ENCODE peak calls at places on chromosome 2, in seven cellular contexts. E is epithelial cell of esophagus; Y is naive thymus-derived CD4-positive, alpha-beta T cell; P is WTC11; H is RWPE1; I is right cardiac atrium; X is HCT116. W is an unnamed sample.

GRCh38 chr2:174561283-174562275 is 36.0 kb downstream of the WIPF1 start:
- DNase-seq in E (no peak), Y (no peak), X (no peak), I (peak; percentile 87), H (no peak), P (no peak), W (no peak)

GRCh38 chr2:238138331-238139102 is at the start of gene KLHL30:
- DNase-seq in X (no peak), E (no peak), I (peak; percentile 89), P (no peak), Y (no peak), H (no peak), W (peak; percentile 72)

GRCh38 chr2:134262666-134263065 is 8.8 kb downstream of the MGAT5 start:
- DNase-seq in I (no peak), X (no peak), Y (no peak), E (no peak), H (no peak), P (no peak), W (no peak)

GRCh38 chr2:96245609-96246390 is 20.0 kb downstream of the TMEM127 start:
- DNase-seq in E (peak; percentile 46), H (no peak), Y (no peak), P (no peak), I (no peak), X (no peak), W (no peak)

GRCh38 chr2:176079851-176080539 is 3.8 kb downstream of the EVX2 start:
- DNase-seq in E (no peak), X (peak; percentile 59), P (peak; percentile 90), Y (no peak), H (peak; percentile 59), I (peak; percentile 71), W (no peak)

GRCh38 chr2:239240480-239240881 is 160.3 kb downstream of the HDAC4 start:
- DNase-seq in H (no peak), Y (no peak), E (no peak), P (no peak), X (no peak), I (peak; percentile 82), W (no peak)

GRCh38 chr2:231425811-231426703 is 30.5 kb downstream of the B3GNT7 start:
- DNase-seq in P (no peak), X (no peak), I (no peak), Y (no peak), E (no peak), H (peak; percentile 9), W (no peak)

GRCh38 chr2:237693281-237694039 is 66.1 kb downstream of the LRRFIP1 start:
- DNase-seq in H (peak; percentile 86), E (peak; percentile 92), Y (peak; percentile 22), X (no peak), P (no peak), I (no peak), W (no peak)

GRCh38 chr2:105781274-105781673 is 36.6 kb downstream of the NCK2 start:
- DNase-seq in Y (no peak), H (no peak), X (no peak), I (no peak), E (peak; percentile 22), P (no peak), W (no peak)

GRCh38 chr2:230886641-230887040 is 21.9 kb downstream of the ITM2C start:
- DNase-seq in H (no peak), Y (no peak), X (no peak), P (no peak), I (peak; percentile 22), E (no peak), W (no peak)

GRCh38 chr2:128732976-128733431 is 414.3 kb upstream of the HS6ST1 start:
- DNase-seq in X (no peak), Y (no peak), H (peak; percentile 49), I (peak; percentile 38), P (no peak), E (peak; percentile 76), W (no peak)

GRCh38 chr2:120949957-120950590 is 214.4 kb downstream of the GLI2 start:
- DNase-seq in X (no peak), Y (no peak), P (no peak), H (no peak), E (no peak), I (no peak), W (no peak)

GRCh38 chr2:104430892-104431291 is 423.0 kb upstream of the POU3F3 start:
- DNase-seq in I (no peak), X (no peak), E (no peak), Y (no peak), H (no peak), P (no peak), W (no peak)

GRCh38 chr2:237866119-237866621 is 6.7 kb downstream of the RAMP1 start:
- DNase-seq in E (peak; percentile 20), P (no peak), I (no peak), Y (no peak), X (no peak), H (no peak), W (peak; percentile 65)

GRCh38 chr2:54030814-54031213 is 60.0 kb upstream of the PSME4 start:
- DNase-seq in P (no peak), E (no peak), H (no peak), X (no peak), Y (no peak), I (no peak), W (no peak)

GRCh38 chr2:170972508-170973224 is 43.6 kb downstream of the GORASP2 start:
- DNase-seq in P (no peak), E (no peak), X (no peak), H (no peak), I (no peak), Y (no peak), W (peak; percentile 29)

GRCh38 chr2:191218292-191218898 is 26.8 kb upstream of the MYO1B start:
- DNase-seq in E (peak; percentile 86), I (no peak), Y (no peak), P (peak; percentile 73), X (peak; percentile 67), H (no peak), W (peak; percentile 98)

GRCh38 chr2:205613970-205614559 is 68.2 kb upstream of the NRP2 start:
- DNase-seq in I (no peak), H (no peak), E (no peak), P (no peak), X (no peak), Y (no peak), W (no peak)

GRCh38 chr2:172087191-172087779 is 2.0 kb downstream of the DLX1 start:
- DNase-seq in E (no peak), P (peak; percentile 47), H (no peak), X (no peak), I (no peak), Y (no peak), W (no peak)

GRCh38 chr2:96156926-96157648 is 11.8 kb upstream of the DUSP2 start:
- DNase-seq in H (no peak), I (no peak), E (no peak), X (no peak), Y (no peak), P (no peak), W (no peak)

GRCh38 chr2:46386763-46387162 is 89.6 kb downstream of the EPAS1 start:
- DNase-seq in Y (no peak), I (no peak), P (no peak), X (no peak), E (no peak), H (no peak), W (no peak)

GRCh38 chr2:218168016-218168415 is 1.3 kb upstream of the CXCR1 start:
- DNase-seq in I (no peak), X (no peak), P (no peak), E (peak; percentile 57), Y (no peak), H (no peak), W (no peak)

GRCh38 chr2:178873912-178874311 is 66.7 kb upstream of the TTN start:
- DNase-seq in Y (no peak), X (no peak), I (no peak), H (no peak), E (no peak), P (no peak), W (no peak)

GRCh38 chr2:234968633-234969328 is 17.0 kb downstream of the SH3BP4 start:
- DNase-seq in H (no peak), I (no peak), X (no peak), E (no peak), P (no peak), Y (no peak), W (peak; percentile 59)

GRCh38 chr2:191500566-191501389 is 177.2 kb upstream of the NABP1 start:
- DNase-seq in X (no peak), E (peak; percentile 9), H (no peak), P (no peak), I (peak; percentile 54), Y (no peak), W (no peak)

GRCh38 chr2:224042191-224042696 is 3.2 kb upstream of the SERPINE2 start:
- DNase-seq in I (no peak), X (no peak), E (no peak), P (no peak), H (no peak), Y (no peak), W (peak; percentile 62)

GRCh38 chr2:180385601-180386201 is 378.6 kb upstream of the CWC22 start:
- DNase-seq in P (no peak), Y (no peak), H (peak; percentile 30), E (peak; percentile 70), I (no peak), X (no peak), W (no peak)

GRCh38 chr2:221484761-221485499 is 87.2 kb downstream of the EPHA4 start:
- DNase-seq in E (no peak), I (no peak), H (no peak), P (no peak), X (no peak), Y (no peak), W (no peak)

GRCh38 chr2:148483675-148484074 is 160.9 kb upstream of the EPC2 start:
- DNase-seq in X (no peak), Y (no peak), E (no peak), H (no peak), I (no peak), P (no peak), W (peak; percentile 83)

GRCh38 chr2:3311601-3312000 is 66.0 kb downstream of the EIPR1 start:
- DNase-seq in Y (no peak), I (peak; percentile 28), P (no peak), H (no peak), X (no peak), E (no peak), W (no peak)

GRCh38 chr2:199459286-199460100 is 1.8 kb upstream of the SATB2 start:
- DNase-seq in Y (peak; percentile 36), X (peak; percentile 93), H (peak; percentile 79), E (peak; percentile 93), I (peak; percentile 96), P (peak; percentile 91), W (peak; percentile 90)

GRCh38 chr2:47662547-47662946 is 120.4 kb upstream of the MSH6 start:
- DNase-seq in E (no peak), X (no peak), H (no peak), P (no peak), Y (no peak), I (no peak), W (no peak)

GRCh38 chr2:47041065-47041464 is 114.0 kb downstream of the STPG4 start:
- DNase-seq in H (no peak), Y (no peak), P (no peak), I (peak; percentile 87), X (no peak), E (no peak), W (peak; percentile 54)

GRCh38 chr2:121804340-121804739 is 48.9 kb downstream of the TSN start:
- DNase-seq in P (no peak), X (no peak), I (no peak), H (no peak), Y (no peak), E (no peak), W (peak; percentile 85)

W was measured in SJCRH30.